ENCODE peak calls at places on chromosomes 3 and 15, in six cellular contexts. M, O, S, N, X and F are unnamed samples.

GRCh38 chr3:8482263-8482662 is 19.4 kb upstream of the LMCD1 start:
- DNase-seq in N (no peak), O (no peak), M (no peak), X (no peak), S (peak), F (no peak)

GRCh38 chr3:41961061-41961749 is 698 bp downstream of the ULK4 start:
- DNase-seq in M (peak), N (peak), S (peak), X (peak), O (peak), F (no peak)

GRCh38 chr3:14137445-14137844 is 12.6 kb downstream of the TMEM43 start:
- DNase-seq in N (no peak), S (no peak), X (no peak), M (no peak), O (no peak), F (no peak)

GRCh38 chr3:191438150-191438814 is 22.7 kb upstream of the PYDC2 start:
- DNase-seq in S (no peak), N (no peak), M (no peak), O (no peak), X (no peak), F (no peak)

GRCh38 chr15:32656091-32656860 is 14.8 kb downstream of the SCG5 start:
- DNase-seq in S (no peak), X (no peak), N (no peak), M (no peak), O (no peak), F (no peak)

GRCh38 chr15:67187351-67187854 is 67.1 kb downstream of the AAGAB start:
- DNase-seq in X (no peak), M (no peak), O (no peak), N (no peak), S (no peak), F (no peak)

GRCh38 chr15:27422997-27423396 is 452.0 kb downstream of the GABRG3 start:
- DNase-seq in M (no peak), S (no peak), X (no peak), N (no peak), O (no peak), F (no peak)

GRCh38 chr3:60017631-60018030 is 967.8 kb upstream of the CFAP20DC start:
- DNase-seq in O (no peak), S (no peak), M (no peak), X (no peak), N (no peak), F (peak)

GRCh38 chr15:80507638-80508316 is 103.6 kb downstream of the ARNT2 start:
- DNase-seq in S (peak), M (no peak), N (no peak), O (no peak), X (no peak), F (no peak)

GRCh38 chr15:57505949-57506391 is 85.7 kb upstream of the MYZAP start:
- DNase-seq in X (peak), N (no peak), O (no peak), M (no peak), S (peak), F (no peak)

GRCh38 chr15:50576156-50576555 is 29.7 kb upstream of the USP50 start:
- DNase-seq in M (no peak), O (no peak), X (no peak), N (no peak), S (no peak), F (no peak)

GRCh38 chr15:66725468-66725785 is 23.4 kb downstream of the SMAD6 start:
- DNase-seq in X (no peak), S (no peak), M (no peak), N (no peak), O (no peak), F (no peak)

GRCh38 chr15:71185706-71186105 is 70.4 kb downstream of the THSD4 start:
- DNase-seq in N (no peak), M (no peak), S (no peak), X (no peak), O (no peak), F (no peak)